ENCODE peak calls at places on chromosome 13, in five cellular contexts. D is bronchial epithelial cell, O is endothelial cell, G is GM12865, F is uterus. I is an unnamed sample.

GRCh38 chr13:47794963-47795362 is 206.1 kb downstream of the SUCLA2 start:
- DNase-seq in D (no peak), O (no peak), G (peak; percentile 2), F (no peak), I (no peak)

GRCh38 chr13:46168341-46168740 is 13.6 kb downstream of the LCP1 start:
- DNase-seq in D (no peak), O (no peak), G (peak; percentile 76), F (peak; percentile 67), I (no peak)

GRCh38 chr13:66940113-66940512 is 290.0 kb downstream of the PCDH9 start:
- DNase-seq in D (peak; percentile 96), O (no peak), G (no peak), F (no peak), I (no peak)

GRCh38 chr13:24041822-24042221 is 118.7 kb upstream of the SPATA13 start:
- DNase-seq in D (no peak), O (no peak), G (no peak), F (no peak), I (no peak)

GRCh38 chr13:45104294-45104693 is 16.0 kb upstream of the GTF2F2 start:
- DNase-seq in D (no peak), O (no peak), G (no peak), F (no peak), I (no peak)

GRCh38 chr13:111518161-111518791 is 197.8 kb downstream of the TEX29 start:
- DNase-seq in D (no peak), O (no peak), G (no peak), F (no peak), I (no peak)

GRCh38 chr13:60329221-60329983 is 67.6 kb upstream of the TDRD3 start:
- DNase-seq in D (peak; percentile 23), O (peak; percentile 61), G (peak; percentile 61), F (no peak), I (peak; percentile 51)

GRCh38 chr13:49560270-49561063 is 24.9 kb downstream of the RCBTB1 start:
- DNase-seq in D (peak; percentile 84), O (no peak), G (no peak), F (no peak), I (peak; percentile 43)

GRCh38 chr13:81487151-81487550 is 1146.2 kb upstream of the SPRY2 start:
- DNase-seq in D (peak; percentile 63), O (peak; percentile 53), G (no peak), F (no peak), I (no peak)

GRCh38 chr13:74024856-74025255 is 109.3 kb downstream of the KLF12 start:
- DNase-seq in D (no peak), O (no peak), G (no peak), F (no peak), I (no peak)

GRCh38 chr13:102897371-102898138 is 51.7 kb downstream of the ERCC5 start:
- DNase-seq in D (no peak), O (no peak), G (no peak), F (no peak), I (no peak)

GRCh38 chr13:24097064-24097463 is 63.5 kb upstream of the SPATA13 start:
- DNase-seq in D (peak; percentile 30), O (no peak), G (peak; percentile 29), F (no peak), I (no peak)

GRCh38 chr13:29849731-29850212 is 645 bp downstream of the UBL3 start:
- DNase-seq in D (peak; percentile 70), O (peak; percentile 56), G (no peak), F (peak; percentile 58), I (peak; percentile 42)

GRCh38 chr13:73776137-73776785 is 357.9 kb downstream of the KLF12 start:
- DNase-seq in D (no peak), O (no peak), G (no peak), F (no peak), I (no peak)

GRCh38 chr13:114282143-114282685 is 813 bp downstream of the UPF3A start:
- DNase-seq in D (peak; percentile 60), O (peak; percentile 42), G (peak; percentile 54), F (peak; percentile 41), I (peak; percentile 85)

GRCh38 chr13:111566567-111566966 is 246.1 kb downstream of the TEX29 start:
- DNase-seq in D (no peak), O (no peak), G (no peak), F (no peak), I (no peak)

GRCh38 chr13:29458419-29458818 is 137.1 kb downstream of the SLC7A1 start:
- DNase-seq in D (no peak), O (no peak), G (no peak), F (no peak), I (no peak)

GRCh38 chr13:19062801-19063200 is 118.8 kb downstream of the TUBA3C start:
- DNase-seq in D (no peak), O (no peak), G (no peak), F (no peak), I (no peak)

GRCh38 chr13:31543190-31543589 is 196.1 kb upstream of the RXFP2 start:
- DNase-seq in D (no peak), O (no peak), G (no peak), F (no peak), I (no peak)

GRCh38 chr13:114219406-114219805 is 15.3 kb upstream of the CDC16 start:
- DNase-seq in D (no peak), O (no peak), G (no peak), F (no peak), I (no peak)

GRCh38 chr13:46355906-46356305 is 31.1 kb downstream of the RUBCNL start:
- DNase-seq in D (no peak), O (no peak), G (no peak), F (no peak), I (no peak)

GRCh38 chr13:24675806-24676570 is 4.2 kb upstream of the ATP12A start:
- DNase-seq in D (no peak), O (no peak), G (no peak), F (no peak), I (no peak)

GRCh38 chr13:101300531-101300930 is 115.8 kb downstream of the NALCN start:
- DNase-seq in D (no peak), O (no peak), G (no peak), F (no peak), I (no peak)

GRCh38 chr13:94239135-94239534 is 240.3 kb downstream of the DCT start:
- DNase-seq in D (peak; percentile 8), O (no peak), G (no peak), F (no peak), I (no peak)

GRCh38 chr13:37345869-37346268 is 240.4 kb upstream of the CSNK1A1L start:
- DNase-seq in D (no peak), O (no peak), G (no peak), F (no peak), I (no peak)
- TF ChIP-seq CTCF in D (no peak), O (no peak), G (no peak), F (no peak), I (no peak)

DNA sequence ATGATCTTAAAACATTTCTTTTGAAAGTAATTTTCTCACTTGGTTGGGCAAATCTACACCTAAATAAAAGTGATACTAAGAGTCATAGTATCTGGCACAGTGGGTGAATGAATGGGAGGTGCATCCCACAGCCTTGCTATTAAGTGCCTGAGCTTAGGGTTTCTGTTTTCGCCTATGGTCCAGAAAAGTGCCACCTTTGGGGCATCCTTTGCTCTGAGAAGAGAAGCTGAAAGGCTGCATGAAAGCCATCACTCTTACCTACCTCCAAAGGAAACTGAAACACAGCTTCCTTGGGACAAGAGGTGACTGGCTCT is 55.6 kb upstream of the AKAP11 start:
- DNase-seq in D (no peak), O (no peak), G (no peak), F (no peak), I (no peak)
- TF ChIP-seq CTCF in D (no peak), O (no peak), G (no peak), F (no peak), I (no peak)

GRCh38 chr13:72290962-72291681 is 424.1 kb upstream of the DACH1 start:
- DNase-seq in D (peak; percentile 89), O (no peak), G (no peak), F (no peak), I (no peak)
- TF ChIP-seq CTCF in D (no peak), O (no peak), G (no peak), F (no peak), I (no peak)

GRCh38 chr13:96993660-96994029 is 631 bp downstream of the OXGR1 start:
- DNase-seq in D (peak; percentile 25), O (no peak), G (no peak), F (no peak), I (no peak)

GRCh38 chr13:96996097-96996496 is 1.8 kb upstream of the OXGR1 start:
- DNase-seq in D (no peak), O (no peak), G (no peak), F (no peak), I (no peak)

GRCh38 chr13:96992633-96993032 is 1.6 kb downstream of the OXGR1 start:
- DNase-seq in D (no peak), O (no peak), G (no peak), F (no peak), I (no peak)

GRCh38 chr13:96994849-96995243 is 570 bp upstream of the OXGR1 start:
- DNase-seq in D (no peak), O (no peak), G (no peak), F (no peak), I (no peak)

GRCh38 chr13:96994030-96994848 is at the start of gene OXGR1:
- DNase-seq in D (no peak), O (no peak), G (no peak), F (no peak), I (no peak)
- TF ChIP-seq CTCF in D (no peak), O (no peak), G (no peak), F (no peak), I (no peak)

GRCh38 chr13:112968380-112968909 is 569 bp upstream of the MCF2L start:
- DNase-seq in D (no peak), O (no peak), G (peak; percentile 1), F (no peak), I (peak; percentile 63)

GRCh38 chr13:112970552-112971287 is 1.7 kb downstream of the MCF2L start:
- DNase-seq in D (no peak), O (no peak), G (no peak), F (no peak), I (no peak)

GRCh38 chr13:112969692-112970338 is 801 bp downstream of the MCF2L start:
- DNase-seq in D (no peak), O (no peak), G (no peak), F (no peak), I (no peak)

GRCh38 chr13:112967666-112968379 is 1.2 kb upstream of the MCF2L start:
- DNase-seq in D (no peak), O (no peak), G (no peak), F (no peak), I (no peak)

DNA sequence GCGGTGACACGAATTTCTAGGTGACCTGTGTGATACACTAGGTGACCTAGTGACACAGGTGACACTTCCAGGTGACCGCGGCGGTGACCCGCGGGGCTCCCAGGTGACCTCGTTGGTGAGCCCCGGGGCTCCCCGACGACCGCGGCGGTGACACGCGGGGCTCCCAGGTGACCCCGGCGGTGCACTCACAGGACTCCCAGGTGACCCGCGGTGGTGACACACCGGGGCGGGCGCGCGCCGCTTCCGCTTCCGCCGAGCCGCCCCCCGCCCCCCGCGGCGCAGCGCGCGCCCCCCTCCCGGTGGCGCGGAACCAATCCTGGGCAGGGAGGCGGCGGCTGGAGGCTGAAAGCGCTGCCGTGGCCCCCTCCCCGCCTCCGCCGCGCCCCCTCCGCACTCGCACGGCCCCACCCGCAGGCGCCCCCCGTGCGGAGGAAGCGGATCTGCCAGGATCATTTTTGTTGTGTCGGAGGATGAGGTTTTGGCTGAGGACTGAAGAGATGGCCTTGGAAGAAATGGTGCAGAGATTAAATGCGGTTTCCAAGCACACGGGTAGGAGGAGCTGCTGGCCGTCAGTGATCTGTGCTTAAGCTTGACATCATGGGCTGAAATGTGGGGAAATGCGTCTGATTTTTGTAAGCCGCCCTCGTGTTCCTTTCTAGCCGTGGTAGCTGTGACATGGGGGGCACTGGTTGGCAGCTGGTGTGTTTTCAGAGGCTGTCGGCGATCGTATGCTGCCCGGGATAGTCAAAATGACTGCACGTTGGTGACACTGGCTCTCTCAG is at the start of gene MCF2L:
- DNase-seq in D (peak; percentile 8), O (no peak), G (peak; percentile 3), F (no peak), I (peak; percentile 67)
- TF ChIP-seq CTCF in D (peak; percentile 34), O (no peak), G (no peak), F (no peak), I (no peak)

I was measured in GM20000.